ENCODE peak calls at places on chromosome 13, in ten cellular contexts. M is aorta, D is GM23248, I is left ventricle myocardium inferior, J is stomach, S is cardiac muscle cell, V is heart left ventricle, Q is spleen, Z is heart right ventricle, X is endodermal cell. H is an unnamed sample.

GRCh38 chr13:94548382-94549240 is 47.3 kb downstream of the TGDS start:
- DNase-seq in M (peak; percentile 80), D (peak; percentile 58), I (peak; percentile 43), J (peak; percentile 32), S (peak; percentile 52), V (peak; percentile 65), Q (peak; percentile 91), Z (peak; percentile 35), X (peak; percentile 92), H (peak; percentile 36)

GRCh38 chr13:38636756-38637155 is 50.1 kb upstream of the FREM2 start:
- DNase-seq in M (no peak), D (no peak), I (no peak), J (peak; percentile 31), S (no peak), V (no peak), Q (no peak), Z (no peak), X (no peak), H (no peak)

GRCh38 chr13:112124100-112124499 is 57.2 kb downstream of the SOX1 start:
- DNase-seq in M (no peak), D (no peak), I (no peak), J (no peak), S (no peak), V (no peak), Q (no peak), Z (no peak), X (peak; percentile 6), H (no peak)

GRCh38 chr13:49356224-49356623 is 87.6 kb downstream of the CAB39L start:
- DNase-seq in M (no peak), D (peak; percentile 94), I (no peak), J (no peak), S (peak; percentile 62), V (no peak), Q (no peak), Z (no peak), X (no peak), H (no peak)

GRCh38 chr13:112455476-112456059 is 79.4 kb downstream of the SPACA7 start:
- DNase-seq in M (no peak), D (no peak), I (no peak), J (no peak), S (no peak), V (no peak), Q (no peak), Z (no peak), X (peak; percentile 22), H (no peak)

GRCh38 chr13:59176775-59177174 is 987.0 kb downstream of the DIAPH3 start:
- DNase-seq in M (no peak), D (no peak), I (no peak), J (no peak), S (no peak), V (no peak), Q (no peak), Z (no peak), X (peak; percentile 49), H (no peak)

GRCh38 chr13:113943821-113944565 is 29.9 kb downstream of the C13orf46 start:
- DNase-seq in M (peak; percentile 71), D (no peak), I (peak; percentile 8), J (no peak), S (no peak), V (no peak), Q (peak; percentile 57), Z (no peak), X (no peak), H (no peak)

GRCh38 chr13:63088226-63088625 is 1672.6 kb upstream of the PCDH20 start:
- DNase-seq in M (no peak), D (peak; percentile 1), I (no peak), J (no peak), S (peak; percentile 6), V (no peak), Q (no peak), Z (no peak), X (no peak), H (no peak)

GRCh38 chr13:78593652-78594494 is 9.5 kb downstream of the POU4F1 start:
- DNase-seq in M (no peak), D (no peak), I (no peak), J (no peak), S (no peak), V (no peak), Q (no peak), Z (no peak), X (peak; percentile 73), H (no peak)

GRCh38 chr13:27549406-27549981 is 70.8 kb downstream of the LNX2 start:
- DNase-seq in M (no peak), D (no peak), I (no peak), J (peak; percentile 82), S (peak; percentile 3), V (no peak), Q (no peak), Z (no peak), X (no peak), H (no peak)

GRCh38 chr13:101703838-101704237 is 251.4 kb downstream of the ITGBL1 start:
- DNase-seq in M (no peak), D (no peak), I (no peak), J (no peak), S (no peak), V (no peak), Q (no peak), Z (no peak), X (peak; percentile 57), H (no peak)

GRCh38 chr13:99281811-99282263 is 23.7 kb upstream of the GPR18 start:
- DNase-seq in M (peak; percentile 82), D (peak; percentile 71), I (peak; percentile 62), J (peak; percentile 51), S (no peak), V (peak; percentile 63), Q (peak; percentile 94), Z (peak; percentile 35), X (no peak), H (no peak)

GRCh38 chr13:30257433-30258099 is 49.8 kb downstream of the KATNAL1 start:
- DNase-seq in M (no peak), D (no peak), I (no peak), J (no peak), S (no peak), V (peak; percentile 49), Q (no peak), Z (peak; percentile 3), X (peak; percentile 56), H (no peak)

GRCh38 chr13:36454962-36455361 is 22.7 kb downstream of the CCNA1 start:
- DNase-seq in M (no peak), D (no peak), I (no peak), J (no peak), S (no peak), V (no peak), Q (no peak), Z (no peak), X (no peak), H (no peak)

GRCh38 chr13:108877300-108877699 is 247.9 kb downstream of the MYO16 start:
- DNase-seq in M (no peak), D (peak; percentile 38), I (no peak), J (no peak), S (no peak), V (peak; percentile 32), Q (no peak), Z (no peak), X (no peak), H (no peak)

GRCh38 chr13:33258437-33259193 is 26.9 kb downstream of the STARD13 start:
- DNase-seq in M (no peak), D (peak; percentile 75), I (no peak), J (no peak), S (peak; percentile 83), V (no peak), Q (no peak), Z (no peak), X (no peak), H (no peak)

GRCh38 chr13:62014299-62014698 is 598.6 kb upstream of the PCDH20 start:
- DNase-seq in M (no peak), D (no peak), I (no peak), J (no peak), S (peak; percentile 6), V (no peak), Q (no peak), Z (no peak), X (no peak), H (no peak)

GRCh38 chr13:97257800-97258799 is 36.0 kb downstream of the MBNL2 start:
- DNase-seq in M (peak; percentile 82), D (peak; percentile 91), I (peak; percentile 40), J (no peak), S (peak; percentile 96), V (peak; percentile 80), Q (no peak), Z (peak; percentile 73), X (peak; percentile 85), H (no peak)

DNA sequence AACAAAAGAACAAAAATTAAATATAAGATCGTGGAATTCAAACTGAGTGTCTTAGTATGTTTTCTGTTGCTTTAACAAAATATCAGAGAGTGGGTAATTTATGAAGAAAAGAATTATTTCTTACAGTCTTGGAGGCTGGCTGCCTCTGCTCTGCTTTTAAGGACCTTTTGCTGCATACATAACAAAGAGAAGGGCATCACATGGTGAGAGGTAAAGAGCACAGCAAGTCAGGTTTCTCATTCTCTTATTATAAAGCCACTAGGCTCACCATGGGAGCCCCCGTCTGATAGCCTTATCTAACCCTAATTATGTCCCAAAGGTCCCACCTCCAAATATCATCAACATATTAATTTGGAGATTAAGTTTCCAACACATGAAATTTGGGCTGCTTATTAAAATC is 231.3 kb downstream of the SLITRK6 start:
- DNase-seq in M (no peak), D (no peak), I (no peak), J (no peak), S (no peak), V (no peak), Q (no peak), Z (no peak), X (no peak), H (no peak)
- H3K4me1 ChIP-seq in M (no peaks in the 10 kb centered on the region), D (no peaks in the 10 kb centered on the region), I (no peaks in the 10 kb centered on the region), J (no peaks in the 10 kb centered on the region), S (no peaks in the 10 kb centered on the region), V (no peaks in the 10 kb centered on the region), Q (no peaks in the 10 kb centered on the region), Z (no peaks in the 10 kb centered on the region), X (no peaks in the 10 kb centered on the region), H (no peaks in the 10 kb centered on the region)

GRCh38 chr13:100659578-100659977 is 15.0 kb downstream of the TMTC4 start:
- DNase-seq in M (no peak), D (no peak), I (no peak), J (no peak), S (no peak), V (no peak), Q (no peak), Z (no peak), X (no peak), H (no peak)
- H3K27ac ChIP-seq in M (no peak overlapping the region), D (no peak overlapping the region), I (no peak overlapping the region), J (no peak overlapping the region), S (no peak overlapping the region), V (no peak overlapping the region), Q (no peak overlapping the region), Z (no peak overlapping the region), X (no peak overlapping the region), H (no peak overlapping the region)

DNA sequence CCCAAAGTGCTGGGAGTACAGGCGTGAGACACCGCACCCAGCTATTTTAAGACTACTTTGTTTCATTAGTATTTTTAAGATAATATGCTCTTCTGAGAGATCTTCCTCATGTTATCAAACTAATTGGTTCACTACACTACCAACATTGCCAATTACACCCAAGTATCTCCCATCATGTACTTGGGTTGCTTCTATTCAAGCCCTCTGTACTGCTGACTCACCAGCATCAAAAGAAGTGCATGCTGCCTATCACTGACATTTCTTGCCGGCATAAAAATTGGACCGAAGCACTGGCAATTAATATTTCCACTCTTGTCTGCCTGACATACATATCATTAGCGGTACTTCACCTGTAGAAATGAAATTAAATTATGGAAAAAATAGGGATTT is 164.2 kb upstream of the NBEA start:
- DNase-seq in M (no peak), D (no peak), I (no peak), J (no peak), S (no peak), V (no peak), Q (no peak), Z (no peak), X (no peak), H (no peak)
- H3K4me3 ChIP-seq in M (no peak overlapping the region), D (no peak overlapping the region), I (no peak overlapping the region), J (no peak overlapping the region), S (no peak overlapping the region), V (no peak overlapping the region), Q (no peak overlapping the region), Z (no peak overlapping the region), X (no peak overlapping the region), H (no peak overlapping the region)

GRCh38 chr13:21341637-21342422 is 117.3 kb downstream of the ZDHHC20 start:
- DNase-seq in M (no peak), D (no peak), I (no peak), J (no peak), S (no peak), V (no peak), Q (no peak), Z (no peak), X (no peak), H (no peak)
- H3K4me1 ChIP-seq in M (no peaks in the 10 kb centered on the region), D (no peaks in the 10 kb centered on the region), I (no peaks in the 10 kb centered on the region), J (no peaks in the 10 kb centered on the region), S (no peaks in the 10 kb centered on the region), V (no peaks in the 10 kb centered on the region), Q (no peaks in the 10 kb centered on the region), Z (no peaks in the 10 kb centered on the region), X (no peaks in the 10 kb centered on the region), H (no peaks in the 10 kb centered on the region)

H was measured in prostate gland.